ENCODE peak calls at places on chromosomes 4 and X, in eight cellular contexts. M, D, U, O, C, P, V and S are unnamed samples.
A peak's percentile ranks its signal among the peaks of the same experiment; 100 is the strongest.

GRCh38 chrX:94053575-94053974 is 379.6 kb downstream of the FAM133A start:
- DNase-seq in M (no peak), D (no peak), U (no peak), O (no peak), C (no peak), P (no peak), V (no peak), S (no peak)

GRCh38 chr4:96356591-96357360 is 516.9 kb downstream of the PDHA2 start:
- DNase-seq in M (no peak), D (no peak), U (no peak), O (no peak), C (no peak), P (no peak), V (no peak), S (no peak)

GRCh38 chrX:69036674-69037573 is 128.3 kb downstream of the PJA1 start:
- DNase-seq in M (no peak), D (no peak), U (no peak), O (no peak), C (no peak), P (no peak), V (no peak), S (no peak)

GRCh38 chrX:68919707-68920106 is 90.9 kb downstream of the EFNB1 start:
- DNase-seq in M (no peak), D (no peak), U (no peak), O (no peak), C (no peak), P (no peak), V (no peak), S (no peak)

GRCh38 chr4:83248486-83248885 is 36.1 kb downstream of the COQ2 start:
- DNase-seq in M (no peak), D (no peak), U (no peak), O (no peak), C (no peak), P (no peak), V (no peak), S (no peak)

GRCh38 chr4:148166132-148166531 is 276.1 kb downstream of the NR3C2 start:
- DNase-seq in M (no peak), D (no peak), U (no peak), O (no peak), C (no peak), P (peak; percentile 74), V (no peak), S (no peak)

GRCh38 chr4:153318696-153319320 is 25.7 kb upstream of the MND1 start:
- DNase-seq in M (no peak), D (no peak), U (peak; percentile 0), O (no peak), C (no peak), P (no peak), V (no peak), S (no peak)

GRCh38 chrX:74453178-74453577 is 31.9 kb downstream of the SLC16A2 start:
- DNase-seq in M (no peak), D (no peak), U (no peak), O (no peak), C (no peak), P (no peak), V (no peak), S (no peak)

GRCh38 chr4:78784255-78784654 is 8.1 kb downstream of the BMP2K start:
- DNase-seq in M (no peak), D (no peak), U (no peak), O (no peak), C (no peak), P (no peak), V (no peak), S (no peak)

GRCh38 chr4:186724048-186724860 is 598 bp upstream of the FAT1 start:
- DNase-seq in M (no peak), D (no peak), U (no peak), O (no peak), C (peak; percentile 79), P (peak; percentile 85), V (no peak), S (no peak)

GRCh38 chr4:89486042-89486441 is 178.4 kb upstream of the GPRIN3 start:
- DNase-seq in M (no peak), D (no peak), U (no peak), O (no peak), C (no peak), P (no peak), V (no peak), S (no peak)

GRCh38 chrX:15663439-15663838 is 1.2 kb downstream of the CLTRN start:
- DNase-seq in M (no peak), D (no peak), U (no peak), O (no peak), C (no peak), P (no peak), V (no peak), S (no peak)

GRCh38 chr4:131974730-131975129 is 1174.4 kb upstream of the PCDH10 start:
- DNase-seq in M (no peak), D (no peak), U (no peak), O (no peak), C (no peak), P (no peak), V (no peak), S (no peak)

GRCh38 chrX:24298191-24298590 is 15.7 kb downstream of the SUPT20HL2 start:
- DNase-seq in M (no peak), D (no peak), U (no peak), O (no peak), C (no peak), P (no peak), V (no peak), S (no peak)

GRCh38 chrX:24643116-24643515 is 4.0 kb downstream of the PCYT1B start:
- DNase-seq in M (no peak), D (no peak), U (no peak), O (no peak), C (no peak), P (no peak), V (no peak), S (no peak)

GRCh38 chr4:122742933-122743829 is 10.7 kb downstream of the BBS12 start:
- DNase-seq in M (no peak), D (no peak), U (no peak), O (no peak), C (no peak), P (no peak), V (no peak), S (no peak)

GRCh38 chrX:64850371-64851082 is 125.7 kb downstream of the ZC4H2 start:
- DNase-seq in M (no peak), D (no peak), U (no peak), O (peak; percentile 58), C (no peak), P (no peak), V (no peak), S (no peak)

GRCh38 chr4:159899596-159899995 is 796.7 kb downstream of the RAPGEF2 start:
- DNase-seq in M (no peak), D (no peak), U (no peak), O (no peak), C (no peak), P (no peak), V (no peak), S (no peak)